ENCODE peak calls at places on chromosomes 1 and 21, in eight cellular contexts. D is hepatocyte, P is left ventricle myocardium inferior, C is A549, B is transverse colon, E is upper lobe of left lung, M is PC-3, R is thoracic aorta. T is an unnamed sample.
A peak's percentile ranks its signal among the peaks of the same experiment; 100 is the strongest.

GRCh38 chr1:16386454-16387113 is 19.5 kb downstream of the SZRD1 start:
- DNase-seq in D (no peak), P (no peak), C (peak; percentile 59), B (no peak), E (no peak), M (peak; percentile 70), R (no peak), T (no peak)

GRCh38 chr1:55443175-55443933 is 228.2 kb upstream of the USP24 start:
- DNase-seq in D (peak; percentile 74), P (peak; percentile 72), C (peak; percentile 92), B (peak; percentile 65), E (no peak), M (peak; percentile 91), R (peak; percentile 87), T (no peak)

GRCh38 chr1:152110860-152111514 is 4.3 kb downstream of the TCHH start:
- DNase-seq in D (peak; percentile 41), P (peak; percentile 17), C (peak; percentile 72), B (no peak), E (peak; percentile 80), M (peak; percentile 50), R (no peak), T (peak; percentile 7)

GRCh38 chr1:65395887-65396612 is 24.4 kb upstream of the LEPR start:
- DNase-seq in D (no peak), P (no peak), C (no peak), B (no peak), E (no peak), M (peak; percentile 13), R (no peak), T (no peak)

GRCh38 chr1:228555074-228555989 is 68.2 kb downstream of the RNF187 start:
- DNase-seq in D (no peak), P (no peak), C (peak; percentile 33), B (no peak), E (peak; percentile 85), M (no peak), R (no peak), T (peak; percentile 3)

GRCh38 chr21:35113064-35113463 is 64.0 kb upstream of the RUNX1 start:
- DNase-seq in D (no peak), P (no peak), C (no peak), B (no peak), E (no peak), M (peak; percentile 63), R (no peak), T (no peak)

GRCh38 chr1:204072951-204073836 is at the start of gene SOX13:
- DNase-seq in D (peak; percentile 93), P (peak; percentile 86), C (peak; percentile 91), B (peak; percentile 92), E (peak; percentile 93), M (peak; percentile 89), R (no peak), T (no peak)

GRCh38 chr1:7418442-7419080 is 352.5 kb upstream of the VAMP3 start:
- DNase-seq in D (no peak), P (no peak), C (no peak), B (peak; percentile 1), E (no peak), M (no peak), R (no peak), T (no peak)

GRCh38 chr1:93340090-93340489 is 5.6 kb upstream of the DR1 start:
- DNase-seq in D (no peak), P (no peak), C (no peak), B (no peak), E (no peak), M (no peak), R (no peak), T (no peak)

GRCh38 chr1:12113433-12114339 is 50.6 kb downstream of the TNFRSF8 start:
- DNase-seq in D (no peak), P (no peak), C (no peak), B (no peak), E (no peak), M (peak; percentile 3), R (no peak), T (no peak)

GRCh38 chr1:47527653-47528272 is 89.9 kb downstream of the FOXD2 start:
- DNase-seq in D (peak; percentile 45), P (no peak), C (no peak), B (peak; percentile 73), E (no peak), M (peak; percentile 62), R (no peak), T (no peak)

GRCh38 chr1:22880174-22880601 is 92.5 kb downstream of the LACTBL1 start:
- DNase-seq in D (no peak), P (no peak), C (no peak), B (no peak), E (no peak), M (peak; percentile 15), R (no peak), T (no peak)

GRCh38 chr1:79667848-79668696 is 661.5 kb upstream of the ADGRL4 start:
- DNase-seq in D (no peak), P (no peak), C (no peak), B (no peak), E (no peak), M (no peak), R (no peak), T (no peak)

GRCh38 chr21:16309250-16309971 is 579.6 kb downstream of the USP25 start:
- DNase-seq in D (no peak), P (no peak), C (no peak), B (no peak), E (no peak), M (no peak), R (no peak), T (no peak)

GRCh38 chr1:73626326-73626725 is 571.6 kb downstream of the LRRIQ3 start:
- DNase-seq in D (no peak), P (no peak), C (no peak), B (no peak), E (no peak), M (no peak), R (no peak), T (no peak)

GRCh38 chr1:58325797-58326196 is 220.7 kb downstream of the OMA1 start:
- DNase-seq in D (no peak), P (no peak), C (no peak), B (no peak), E (no peak), M (no peak), R (no peak), T (no peak)

DNA sequence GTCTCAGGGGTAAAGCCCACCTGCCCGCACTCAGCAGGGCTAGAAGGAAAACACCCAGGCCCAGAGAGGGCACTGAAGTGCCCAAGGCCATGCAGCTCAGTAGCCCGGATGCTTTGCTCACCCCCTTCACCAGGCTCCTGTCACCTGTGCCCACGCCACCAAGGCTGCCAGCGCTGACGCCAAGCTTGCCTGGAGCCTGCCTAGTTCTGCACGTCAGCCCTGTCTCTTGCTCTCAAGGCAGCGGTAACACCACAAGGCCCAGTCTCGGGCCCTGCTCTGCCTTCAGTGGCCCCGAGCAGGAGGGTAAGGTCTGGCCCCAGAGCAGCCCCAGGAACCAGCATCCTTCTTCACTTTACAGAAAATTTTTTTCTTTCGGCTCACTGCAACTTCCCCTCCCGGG is 7.7 kb downstream of the TMEM63A start:
- DNase-seq in D (no peak), P (no peak), C (no peak), B (no peak), E (no peak), M (no peak), R (no peak), T (no peak)
- H3K27ac ChIP-seq in D (peak overlapping the region; percentile 98), P (no peak overlapping the region), C (no peak overlapping the region), B (peak overlapping the region; percentile 98), E (peak overlapping the region; percentile 71), M (peak overlapping the region; percentile 94), R (no peak overlapping the region), T (no peak overlapping the region)

GRCh38 chr1:81733465-81733864 is 67.3 kb upstream of the ADGRL2 start:
- DNase-seq in D (no peak), P (no peak), C (no peak), B (no peak), E (no peak), M (no peak), R (no peak), T (no peak)

GRCh38 chr1:81730881-81731280 is 69.9 kb upstream of the ADGRL2 start:
- DNase-seq in D (no peak), P (no peak), C (peak; percentile 5), B (no peak), E (no peak), M (no peak), R (no peak), T (no peak)

GRCh38 chr1:81729818-81730217 is 70.9 kb upstream of the ADGRL2 start:
- DNase-seq in D (no peak), P (no peak), C (no peak), B (no peak), E (no peak), M (no peak), R (no peak), T (no peak)

GRCh38 chr1:81729239-81729638 is 71.5 kb upstream of the ADGRL2 start:
- DNase-seq in D (no peak), P (no peak), C (no peak), B (no peak), E (no peak), M (no peak), R (no peak), T (no peak)

GRCh38 chr1:81731989-81732388 is 68.7 kb upstream of the ADGRL2 start:
- DNase-seq in D (no peak), P (no peak), C (peak; percentile 9), B (no peak), E (no peak), M (peak; percentile 86), R (no peak), T (no peak)
- TF ChIP-seq CTCF in D (no peak), P (peak; percentile 27), C (no peak), B (no peak), E (no peak), M (peak; percentile 43), R (no peak), T (no peak)

DNA sequence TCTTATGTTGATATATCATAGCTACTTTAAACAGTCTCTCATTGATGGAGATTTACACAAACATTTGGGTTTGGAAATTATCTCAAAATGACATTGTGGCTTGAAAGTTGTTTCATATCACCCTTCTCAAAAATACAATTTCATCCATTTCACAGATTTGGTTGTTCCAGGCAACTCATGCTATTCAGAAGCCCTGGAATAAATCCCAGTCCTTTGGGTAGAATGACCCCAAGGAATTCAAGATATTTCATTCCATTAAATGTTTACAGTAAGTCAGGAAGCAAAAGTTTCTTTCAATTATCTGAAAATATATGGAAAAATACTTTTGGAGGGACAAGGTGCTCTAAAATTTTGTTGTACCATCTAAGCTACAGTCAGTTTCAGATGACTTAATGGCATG is 27.1 kb downstream of the MPZL1 start:
- DNase-seq in D (no peak), P (no peak), C (no peak), B (no peak), E (no peak), M (no peak), R (no peak), T (no peak)
- H3K27ac ChIP-seq in D (no peak overlapping the region), P (no peak overlapping the region), C (no peak overlapping the region), B (no peak overlapping the region), E (no peak overlapping the region), M (no peak overlapping the region), R (no peak overlapping the region), T (no peak overlapping the region)

DNA sequence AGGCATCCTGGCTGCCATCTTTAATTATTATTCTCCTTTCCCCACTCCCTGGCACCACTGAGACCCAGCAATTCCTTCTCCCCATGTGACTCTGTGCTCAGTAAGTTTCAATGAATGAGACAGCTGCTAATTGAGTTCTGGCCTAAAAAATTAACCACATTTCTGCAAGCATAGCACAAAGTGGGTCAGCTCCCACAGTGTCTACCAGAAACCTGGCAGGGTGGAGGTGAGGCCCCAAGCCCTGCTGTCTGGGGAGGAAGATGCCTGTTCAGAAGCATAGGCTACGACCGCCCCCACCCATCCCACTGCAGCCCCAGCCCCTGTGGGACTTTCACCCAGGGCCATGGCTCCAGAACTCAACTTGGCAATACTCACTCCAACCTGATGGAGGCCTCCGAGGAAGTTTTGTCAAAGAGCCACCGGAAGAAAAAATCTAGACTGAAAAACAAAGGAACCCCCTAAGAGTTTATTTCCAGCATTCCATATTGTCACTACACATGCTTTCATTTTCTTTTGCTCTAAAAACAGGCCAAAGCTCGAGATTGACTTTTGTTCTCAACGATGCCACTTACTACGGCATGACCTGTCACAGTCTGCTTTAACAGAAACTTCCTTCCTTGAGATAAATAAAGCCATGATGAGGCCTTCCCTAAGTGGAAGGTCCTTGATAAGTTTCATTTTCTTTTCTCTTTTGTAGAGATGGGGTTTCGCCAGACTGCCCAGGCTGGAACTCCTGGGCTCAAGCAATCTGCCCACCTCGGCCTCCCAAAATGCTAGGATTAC is 26.5 kb downstream of the TMEM63A start:
- DNase-seq in D (no peak), P (no peak), C (no peak), B (no peak), E (no peak), M (no peak), R (no peak), T (no peak)
- TF ChIP-seq CTCF in D (no peak), P (no peak), C (no peak), B (no peak), E (peak; percentile 28), M (no peak), R (no peak), T (no peak)

T was measured in CD4-positive, alpha-beta T cell.